ENCODE peak calls at places on chromosome X, in six cellular contexts. U is stimulated activated naive CD8-positive, alpha-beta T cell treated with anti-CD3 and anti-CD28 coated beads, Interleukin-15, Interleukin-2, amounts not matched to agents 100 U/mL and 50 U/mL, for 24 hours; H is GF-D8; C is progenitor cell of endocrine pancreas; B is thoracic aorta; V is thyroid gland. Z is an unnamed sample.

GRCh38 chrX:24117288-24117687 is 32.2 kb upstream of the ZFX start:
- DNase-seq in C (no peak), B (no peak), H (no peak), V (peak; percentile 18), U (no peak), Z (no peak)

GRCh38 chrX:110182865-110183264 is 135.0 kb downstream of the AMMECR1 start:
- DNase-seq in H (no peak), C (no peak), V (no peak), B (no peak), U (no peak), Z (no peak)

GRCh38 chrX:11427082-11428033 is 134.1 kb downstream of the AMELX start:
- DNase-seq in V (peak; percentile 72), U (no peak), C (peak; percentile 27), H (no peak), B (no peak), Z (peak; percentile 37)

GRCh38 chrX:16002185-16002584 is 121.2 kb upstream of the GRPR start:
- DNase-seq in U (no peak), H (no peak), V (no peak), B (no peak), C (no peak), Z (no peak)

GRCh38 chrX:15425024-15425423 is 40.8 kb upstream of the VEGFD start:
- DNase-seq in C (no peak), V (no peak), U (no peak), B (no peak), H (no peak), Z (no peak)

GRCh38 chrX:9133426-9133825 is 99.5 kb upstream of the FAM9B start:
- DNase-seq in C (no peak), V (no peak), U (no peak), H (no peak), B (no peak), Z (no peak)

GRCh38 chrX:13090261-13091110 is 46.1 kb upstream of the FAM9C start:
- DNase-seq in U (no peak), B (no peak), V (no peak), H (peak; percentile 91), C (no peak), Z (no peak)

GRCh38 chrX:96182366-96182765 is 502.3 kb upstream of the DIAPH2 start:
- DNase-seq in B (no peak), U (no peak), C (no peak), H (no peak), V (no peak), Z (peak; percentile 7)

GRCh38 chrX:57951666-57952319 is 41.5 kb upstream of the ZXDA start:
- DNase-seq in U (no peak), H (peak; percentile 76), V (no peak), C (no peak), B (no peak), Z (no peak)

GRCh38 chrX:50747471-50747900 is 66.5 kb downstream of the SHROOM4 start:
- DNase-seq in C (no peak), H (no peak), V (no peak), B (no peak), U (peak; percentile 10), Z (peak; percentile 24)

GRCh38 chrX:108304210-108304609 is 134.0 kb downstream of the COL4A6 start:
- DNase-seq in H (no peak), B (no peak), V (no peak), U (no peak), C (no peak), Z (no peak)

GRCh38 chrX:22155126-22155525 is 117.6 kb upstream of the CBLL2 start:
- DNase-seq in U (no peak), C (no peak), H (no peak), V (no peak), B (no peak), Z (no peak)

GRCh38 chrX:54540289-54540688 is 10.3 kb downstream of the GNL3L start:
- DNase-seq in V (no peak), H (no peak), B (no peak), C (no peak), U (no peak), Z (no peak)

GRCh38 chrX:28058906-28059305 is 77.7 kb upstream of the DCAF8L1 start:
- DNase-seq in U (no peak), B (no peak), H (no peak), C (no peak), V (no peak), Z (no peak)

GRCh38 chrX:20001615-20002014 is 10.8 kb upstream of the BCLAF3 start:
- DNase-seq in H (no peak), C (no peak), V (peak; percentile 8), U (no peak), B (no peak), Z (no peak)

GRCh38 chrX:98111684-98112083 is 1228.0 kb downstream of the RPA4 start:
- DNase-seq in U (no peak), V (no peak), H (no peak), B (no peak), C (no peak), Z (no peak)

GRCh38 chrX:48573690-48574269 is 504 bp upstream of the RBM3 start:
- DNase-seq in H (no peak), B (no peak), V (peak; percentile 24), C (no peak), U (peak; percentile 17), Z (no peak)

GRCh38 chrX:135981662-135982061 is 3.6 kb upstream of the SLC9A6 start:
- DNase-seq in V (no peak), B (no peak), C (no peak), U (no peak), H (no peak), Z (no peak)

GRCh38 chrX:34810364-34810763 is 132.2 kb upstream of the FAM47B start:
- DNase-seq in U (no peak), C (no peak), V (no peak), H (no peak), B (no peak), Z (no peak)

GRCh38 chrX:15436220-15436619 is 52.0 kb upstream of the VEGFD start:
- DNase-seq in V (no peak), H (no peak), U (no peak), C (no peak), B (no peak), Z (no peak)